ENCODE peak calls at places on chromosome 10, in eight cellular contexts. Y is Panc1; B is breast epithelium; M is NCI-H2029; L is NCI-H226; S is T-cell; Z is activated naive CD4-positive, alpha-beta T cell; V is astrocyte. K is an unnamed sample.

GRCh38 chr10:133157662-133158436 is 2.2 kb upstream of the KNDC1 start:
- DNase-seq in Y (no peak), B (peak; percentile 45), M (no peak), L (no peak), S (no peak), Z (no peak), V (no peak), K (peak; percentile 17)

GRCh38 chr10:72034040-72034499 is 54.3 kb downstream of the SPOCK2 start:
- DNase-seq in Y (no peak), B (no peak), M (no peak), L (no peak), S (no peak), Z (no peak), V (no peak), K (no peak)

GRCh38 chr10:31757374-31757773 is 171.3 kb downstream of the ARHGAP12 start:
- DNase-seq in Y (no peak), B (no peak), M (peak; percentile 47), L (no peak), S (no peak), Z (no peak), V (no peak), K (no peak)

GRCh38 chr10:102509387-102509786 is 5.6 kb downstream of the SUFU start:
- DNase-seq in Y (no peak), B (no peak), M (no peak), L (peak; percentile 22), S (no peak), Z (no peak), V (peak; percentile 44), K (no peak)

GRCh38 chr10:126504051-126504760 is 115.9 kb upstream of the ADAM12 start:
- DNase-seq in Y (peak; percentile 15), B (no peak), M (peak; percentile 4), L (peak; percentile 4), S (no peak), Z (no peak), V (peak; percentile 36), K (no peak)

GRCh38 chr10:24872049-24872789 is 80.2 kb downstream of the PRTFDC1 start:
- DNase-seq in Y (no peak), B (no peak), M (no peak), L (no peak), S (no peak), Z (no peak), V (peak; percentile 60), K (no peak)

GRCh38 chr10:104935656-104936055 is 294.6 kb downstream of the SORCS3 start:
- DNase-seq in Y (no peak), B (no peak), M (no peak), L (no peak), S (no peak), Z (no peak), V (no peak), K (no peak)

GRCh38 chr10:122114156-122114747 is 125.3 kb downstream of the TACC2 start:
- DNase-seq in Y (no peak), B (no peak), M (no peak), L (no peak), S (no peak), Z (no peak), V (no peak), K (no peak)

GRCh38 chr10:130847170-130847569 is 464.4 kb downstream of the TCERG1L start:
- DNase-seq in Y (no peak), B (no peak), M (no peak), L (no peak), S (no peak), Z (no peak), V (no peak), K (no peak)